ENCODE peak calls at places on chromosomes 1 and 21, in eight cellular contexts. One of them, this sample, is unnamed.

GRCh38 chr21:28884481-28884880 is 108.2 kb downstream of the LTN1 start:
- DNase-seq in ovary: no peak
- DNase-seq in fibroblast of lung: peak; percentile 16
- DNase-seq in colonic mucosa: no peak
- DNase-seq in heart right ventricle: no peak
- DNase-seq in effector memory CD4-positive, alpha-beta T cell: no peak
- DNase-seq in RWPE2: no peak
- DNase-seq in naive thymus-derived CD4-positive, alpha-beta T cell: no peak
- DNase-seq in this sample: no peak

GRCh38 chr1:73839922-73840321 is 358.1 kb downstream of the LRRIQ3 start:
- DNase-seq in ovary: no peak
- DNase-seq in fibroblast of lung: peak; percentile 1
- DNase-seq in colonic mucosa: no peak
- DNase-seq in heart right ventricle: no peak
- DNase-seq in effector memory CD4-positive, alpha-beta T cell: no peak
- DNase-seq in RWPE2: no peak
- DNase-seq in naive thymus-derived CD4-positive, alpha-beta T cell: no peak
- DNase-seq in this sample: no peak

GRCh38 chr1:226882187-226882586 is 11.8 kb downstream of the PSEN2 start:
- DNase-seq in ovary: no peak
- DNase-seq in fibroblast of lung: no peak
- DNase-seq in colonic mucosa: no peak
- DNase-seq in heart right ventricle: no peak
- DNase-seq in effector memory CD4-positive, alpha-beta T cell: no peak
- DNase-seq in RWPE2: no peak
- DNase-seq in naive thymus-derived CD4-positive, alpha-beta T cell: peak; percentile 41
- DNase-seq in this sample: no peak

GRCh38 chr1:217721692-217722091 is 90.5 kb downstream of the SPATA17 start:
- DNase-seq in ovary: no peak
- DNase-seq in fibroblast of lung: peak; percentile 15
- DNase-seq in colonic mucosa: no peak
- DNase-seq in heart right ventricle: no peak
- DNase-seq in effector memory CD4-positive, alpha-beta T cell: no peak
- DNase-seq in RWPE2: no peak
- DNase-seq in naive thymus-derived CD4-positive, alpha-beta T cell: no peak
- DNase-seq in this sample: no peak

GRCh38 chr1:12587981-12588620 is 29.9 kb downstream of the DHRS3 start:
- DNase-seq in ovary: no peak
- DNase-seq in fibroblast of lung: peak; percentile 89
- DNase-seq in colonic mucosa: no peak
- DNase-seq in heart right ventricle: no peak
- DNase-seq in effector memory CD4-positive, alpha-beta T cell: no peak
- DNase-seq in RWPE2: no peak
- DNase-seq in naive thymus-derived CD4-positive, alpha-beta T cell: no peak
- DNase-seq in this sample: no peak

GRCh38 chr1:46474580-46474979 is 15.1 kb upstream of the DMBX1 start:
- DNase-seq in ovary: no peak
- DNase-seq in fibroblast of lung: no peak
- DNase-seq in colonic mucosa: no peak
- DNase-seq in heart right ventricle: no peak
- DNase-seq in effector memory CD4-positive, alpha-beta T cell: no peak
- DNase-seq in RWPE2: no peak
- DNase-seq in naive thymus-derived CD4-positive, alpha-beta T cell: no peak
- DNase-seq in this sample: no peak

GRCh38 chr1:223820515-223820858 is 25.3 kb downstream of the TP53BP2 start:
- DNase-seq in ovary: no peak
- DNase-seq in fibroblast of lung: no peak
- DNase-seq in colonic mucosa: no peak
- DNase-seq in heart right ventricle: no peak
- DNase-seq in effector memory CD4-positive, alpha-beta T cell: no peak
- DNase-seq in RWPE2: no peak
- DNase-seq in naive thymus-derived CD4-positive, alpha-beta T cell: no peak
- DNase-seq in this sample: no peak

GRCh38 chr1:228403231-228403631 is 3.4 kb downstream of the TRIM11 start:
- DNase-seq in ovary: peak; percentile 12
- DNase-seq in fibroblast of lung: no peak
- DNase-seq in colonic mucosa: no peak
- DNase-seq in heart right ventricle: no peak
- DNase-seq in effector memory CD4-positive, alpha-beta T cell: no peak
- DNase-seq in RWPE2: no peak
- DNase-seq in naive thymus-derived CD4-positive, alpha-beta T cell: no peak
- DNase-seq in this sample: no peak

GRCh38 chr1:145751491-145752021 is 32.3 kb downstream of the CD160 start:
- DNase-seq in ovary: no peak
- DNase-seq in fibroblast of lung: peak; percentile 98
- DNase-seq in colonic mucosa: no peak
- DNase-seq in heart right ventricle: no peak
- DNase-seq in effector memory CD4-positive, alpha-beta T cell: no peak
- DNase-seq in RWPE2: no peak
- DNase-seq in naive thymus-derived CD4-positive, alpha-beta T cell: no peak
- DNase-seq in this sample: no peak

GRCh38 chr1:79259390-79260336 is 253.1 kb upstream of the ADGRL4 start:
- DNase-seq in ovary: no peak
- DNase-seq in fibroblast of lung: peak; percentile 33
- DNase-seq in colonic mucosa: no peak
- DNase-seq in heart right ventricle: no peak
- DNase-seq in effector memory CD4-positive, alpha-beta T cell: no peak
- DNase-seq in RWPE2: no peak
- DNase-seq in naive thymus-derived CD4-positive, alpha-beta T cell: no peak
- DNase-seq in this sample: no peak

GRCh38 chr1:54277451-54278355 is 77.7 kb downstream of the MRPL37 start:
- DNase-seq in ovary: peak; percentile 85
- DNase-seq in fibroblast of lung: no peak
- DNase-seq in colonic mucosa: peak; percentile 70
- DNase-seq in heart right ventricle: no peak
- DNase-seq in effector memory CD4-positive, alpha-beta T cell: no peak
- DNase-seq in RWPE2: no peak
- DNase-seq in naive thymus-derived CD4-positive, alpha-beta T cell: no peak
- DNase-seq in this sample: no peak

GRCh38 chr1:232575524-232576040 is 54.4 kb downstream of the SIPA1L2 start:
- DNase-seq in ovary: no peak
- DNase-seq in fibroblast of lung: peak; percentile 53
- DNase-seq in colonic mucosa: no peak
- DNase-seq in heart right ventricle: no peak
- DNase-seq in effector memory CD4-positive, alpha-beta T cell: no peak
- DNase-seq in RWPE2: no peak
- DNase-seq in naive thymus-derived CD4-positive, alpha-beta T cell: no peak
- DNase-seq in this sample: no peak

GRCh38 chr1:103123321-103123720 is 15.0 kb upstream of the COL11A1 start:
- DNase-seq in ovary: no peak
- DNase-seq in fibroblast of lung: no peak
- DNase-seq in colonic mucosa: no peak
- DNase-seq in heart right ventricle: no peak
- DNase-seq in effector memory CD4-positive, alpha-beta T cell: no peak
- DNase-seq in RWPE2: no peak
- DNase-seq in naive thymus-derived CD4-positive, alpha-beta T cell: no peak
- DNase-seq in this sample: no peak

GRCh38 chr1:177170756-177171535 is at the start of gene BRINP2:
- DNase-seq in ovary: no peak
- DNase-seq in fibroblast of lung: peak; percentile 37
- DNase-seq in colonic mucosa: peak; percentile 24
- DNase-seq in heart right ventricle: peak; percentile 35
- DNase-seq in effector memory CD4-positive, alpha-beta T cell: no peak
- DNase-seq in RWPE2: no peak
- DNase-seq in naive thymus-derived CD4-positive, alpha-beta T cell: no peak
- DNase-seq in this sample: peak; percentile 68

GRCh38 chr1:184860985-184861754 is 106.5 kb upstream of the EDEM3 start:
- DNase-seq in ovary: no peak
- DNase-seq in fibroblast of lung: no peak
- DNase-seq in colonic mucosa: no peak
- DNase-seq in heart right ventricle: no peak
- DNase-seq in effector memory CD4-positive, alpha-beta T cell: no peak
- DNase-seq in RWPE2: no peak
- DNase-seq in naive thymus-derived CD4-positive, alpha-beta T cell: no peak
- DNase-seq in this sample: no peak

DNA sequence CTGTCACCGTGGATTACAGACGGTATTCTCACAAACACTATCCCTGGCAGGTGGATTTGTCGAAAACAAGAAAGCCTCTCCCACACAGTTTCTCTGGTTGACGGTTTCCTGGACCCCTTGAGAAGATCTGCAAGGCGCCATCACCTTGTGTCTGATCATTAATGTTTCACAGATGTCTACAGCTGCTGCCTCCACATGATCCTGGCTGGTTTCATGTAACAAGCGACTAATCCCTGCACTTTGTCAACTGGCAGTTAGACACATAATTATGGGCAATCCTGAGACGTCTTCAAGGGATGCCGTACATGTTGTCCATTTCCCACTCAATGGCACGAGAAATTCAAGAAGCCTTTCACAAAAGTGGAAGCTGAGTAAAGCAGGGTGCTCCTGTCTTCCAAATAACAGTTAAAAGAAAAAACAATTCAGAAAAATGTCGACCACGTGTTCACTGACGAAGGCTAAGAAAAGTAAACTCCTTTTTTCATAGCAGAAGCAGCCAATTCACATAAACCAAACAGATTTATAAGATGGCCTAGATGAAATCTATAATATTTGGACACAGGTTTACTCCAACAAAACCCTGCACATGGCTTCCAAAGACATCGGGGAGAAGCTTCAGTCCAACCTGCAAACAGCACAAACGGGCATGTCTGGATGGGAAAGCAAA is 52.3 kb downstream of the CAPZB start:
- DNase-seq in ovary: no peak
- DNase-seq in fibroblast of lung: no peak
- DNase-seq in colonic mucosa: no peak
- DNase-seq in heart right ventricle: no peak
- DNase-seq in effector memory CD4-positive, alpha-beta T cell: no peak
- DNase-seq in RWPE2: no peak
- DNase-seq in naive thymus-derived CD4-positive, alpha-beta T cell: no peak
- DNase-seq in this sample: no peak
- H3K4me1 ChIP-seq in ovary: peaks cover 48% of the 10 kb centered on the region
- H3K4me1 ChIP-seq in fibroblast of lung: peaks cover 58% of the 10 kb centered on the region
- H3K4me1 ChIP-seq in colonic mucosa: peaks cover 24% of the 10 kb centered on the region
- H3K4me1 ChIP-seq in heart right ventricle: peaks cover 38% of the 10 kb centered on the region
- H3K4me1 ChIP-seq in effector memory CD4-positive, alpha-beta T cell: peaks cover 51% of the 10 kb centered on the region
- H3K4me1 ChIP-seq in RWPE2: peaks cover 47% of the 10 kb centered on the region
- H3K4me1 ChIP-seq in naive thymus-derived CD4-positive, alpha-beta T cell: peaks cover 74% of the 10 kb centered on the region
- H3K4me1 ChIP-seq in this sample: peaks cover 38% of the 10 kb centered on the region

GRCh38 chr1:235938714-235939487 is 72.2 kb upstream of the LYST start:
- DNase-seq in ovary: no peak
- DNase-seq in fibroblast of lung: no peak
- DNase-seq in colonic mucosa: no peak
- DNase-seq in heart right ventricle: no peak
- DNase-seq in effector memory CD4-positive, alpha-beta T cell: no peak
- DNase-seq in RWPE2: no peak
- DNase-seq in naive thymus-derived CD4-positive, alpha-beta T cell: no peak
- DNase-seq in this sample: no peak

GRCh38 chr1:235939488-235939775 is 72.7 kb upstream of the LYST start:
- DNase-seq in ovary: no peak
- DNase-seq in fibroblast of lung: no peak
- DNase-seq in colonic mucosa: no peak
- DNase-seq in heart right ventricle: no peak
- DNase-seq in effector memory CD4-positive, alpha-beta T cell: no peak
- DNase-seq in RWPE2: no peak
- DNase-seq in naive thymus-derived CD4-positive, alpha-beta T cell: no peak
- DNase-seq in this sample: no peak

GRCh38 chr1:235935506-235936224 is 69.0 kb upstream of the LYST start:
- DNase-seq in ovary: peak; percentile 57
- DNase-seq in fibroblast of lung: no peak
- DNase-seq in colonic mucosa: no peak
- DNase-seq in heart right ventricle: no peak
- DNase-seq in effector memory CD4-positive, alpha-beta T cell: no peak
- DNase-seq in RWPE2: no peak
- DNase-seq in naive thymus-derived CD4-positive, alpha-beta T cell: no peak
- DNase-seq in this sample: no peak

GRCh38 chr1:235940282-235940681 is 73.6 kb upstream of the LYST start:
- DNase-seq in ovary: no peak
- DNase-seq in fibroblast of lung: no peak
- DNase-seq in colonic mucosa: no peak
- DNase-seq in heart right ventricle: no peak
- DNase-seq in effector memory CD4-positive, alpha-beta T cell: no peak
- DNase-seq in RWPE2: no peak
- DNase-seq in naive thymus-derived CD4-positive, alpha-beta T cell: no peak
- DNase-seq in this sample: no peak

DNA sequence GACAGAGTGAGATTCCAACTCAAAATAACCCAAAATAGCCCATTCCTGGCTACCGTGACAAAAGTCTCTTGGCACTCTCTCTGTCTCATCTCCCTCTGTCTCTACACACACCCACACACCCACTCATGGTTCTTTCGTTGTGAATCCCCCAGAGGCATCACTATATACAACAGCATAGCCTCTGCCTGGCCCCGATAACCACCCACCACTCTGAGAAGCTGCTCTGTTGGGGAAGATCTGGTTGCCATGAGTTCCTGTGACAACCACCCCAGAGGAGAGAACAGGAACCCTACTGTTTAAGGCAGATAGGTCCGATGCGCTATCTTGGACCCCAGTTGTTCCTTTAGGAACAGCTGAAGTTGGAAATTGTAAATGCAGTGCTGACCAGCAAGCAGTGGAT is 70.4 kb upstream of the LYST start:
- DNase-seq in ovary: no peak
- DNase-seq in fibroblast of lung: no peak
- DNase-seq in colonic mucosa: no peak
- DNase-seq in heart right ventricle: no peak
- DNase-seq in effector memory CD4-positive, alpha-beta T cell: no peak
- DNase-seq in RWPE2: no peak
- DNase-seq in naive thymus-derived CD4-positive, alpha-beta T cell: no peak
- DNase-seq in this sample: no peak
- H3K4me1 ChIP-seq in ovary: no peaks in the 10 kb centered on the region
- H3K4me1 ChIP-seq in fibroblast of lung: peaks cover 5% of the 10 kb centered on the region
- H3K4me1 ChIP-seq in colonic mucosa: no peaks in the 10 kb centered on the region
- H3K4me1 ChIP-seq in heart right ventricle: no peaks in the 10 kb centered on the region
- H3K4me1 ChIP-seq in effector memory CD4-positive, alpha-beta T cell: peaks cover 6% of the 10 kb centered on the region
- H3K4me1 ChIP-seq in RWPE2: peaks cover 18% of the 10 kb centered on the region
- H3K4me1 ChIP-seq in naive thymus-derived CD4-positive, alpha-beta T cell: no peaks in the 10 kb centered on the region
- H3K4me1 ChIP-seq in this sample: no peaks in the 10 kb centered on the region

GRCh38 chr21:45921917-45922316 is 59.7 kb upstream of the COL6A1 start:
- DNase-seq in ovary: no peak
- DNase-seq in fibroblast of lung: no peak
- DNase-seq in colonic mucosa: no peak
- DNase-seq in heart right ventricle: no peak
- DNase-seq in effector memory CD4-positive, alpha-beta T cell: no peak
- DNase-seq in RWPE2: no peak
- DNase-seq in naive thymus-derived CD4-positive, alpha-beta T cell: no peak
- DNase-seq in this sample: no peak
- H3K4me1 ChIP-seq in ovary: no peaks in the 10 kb centered on the region
- H3K4me1 ChIP-seq in fibroblast of lung: no peaks in the 10 kb centered on the region
- H3K4me1 ChIP-seq in colonic mucosa: no peaks in the 10 kb centered on the region
- H3K4me1 ChIP-seq in heart right ventricle: no peaks in the 10 kb centered on the region
- H3K4me1 ChIP-seq in effector memory CD4-positive, alpha-beta T cell: peaks cover 7% of the 10 kb centered on the region
- H3K4me1 ChIP-seq in RWPE2: no peaks in the 10 kb centered on the region
- H3K4me1 ChIP-seq in naive thymus-derived CD4-positive, alpha-beta T cell: peaks cover 14% of the 10 kb centered on the region
- H3K4me1 ChIP-seq in this sample: no peaks in the 10 kb centered on the region

DNA sequence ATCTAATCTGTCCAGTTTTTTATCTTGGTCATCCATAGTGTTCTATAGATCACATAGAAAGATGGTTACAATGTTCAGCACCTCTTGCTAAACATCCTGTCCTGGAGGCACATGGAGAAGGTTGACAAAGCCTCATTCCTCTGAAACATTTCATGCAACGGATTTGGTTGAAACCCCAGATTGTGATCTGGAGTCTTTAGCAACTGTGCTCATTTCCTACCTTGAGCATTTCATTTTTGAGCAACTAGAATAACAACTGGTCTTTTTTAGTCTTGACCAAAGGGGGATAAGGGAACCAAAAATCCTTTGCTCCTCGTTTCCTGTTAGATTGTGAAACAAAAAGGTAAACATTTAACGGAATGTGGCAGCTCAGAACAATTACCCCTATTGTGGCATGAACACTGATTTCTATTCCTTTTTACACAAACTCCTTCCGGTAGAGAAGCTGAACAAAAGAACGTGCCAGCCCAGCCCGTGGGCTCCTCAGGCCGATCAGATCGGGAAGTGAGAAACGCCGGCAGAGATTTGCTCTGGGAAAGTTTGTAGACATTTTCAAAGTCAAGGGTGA is 94.7 kb upstream of the ERRFI1 start:
- DNase-seq in ovary: no peak
- DNase-seq in fibroblast of lung: peak; percentile 74
- DNase-seq in colonic mucosa: no peak
- DNase-seq in heart right ventricle: no peak
- DNase-seq in effector memory CD4-positive, alpha-beta T cell: no peak
- DNase-seq in RWPE2: no peak
- DNase-seq in naive thymus-derived CD4-positive, alpha-beta T cell: peak; percentile 5
- DNase-seq in this sample: no peak
- H3K4me1 ChIP-seq in ovary: peaks cover 24% of the 10 kb centered on the region
- H3K4me1 ChIP-seq in fibroblast of lung: peaks cover 29% of the 10 kb centered on the region
- H3K4me1 ChIP-seq in colonic mucosa: peaks cover 7% of the 10 kb centered on the region
- H3K4me1 ChIP-seq in heart right ventricle: no peaks in the 10 kb centered on the region
- H3K4me1 ChIP-seq in effector memory CD4-positive, alpha-beta T cell: no peaks in the 10 kb centered on the region
- H3K4me1 ChIP-seq in RWPE2: peaks cover 31% of the 10 kb centered on the region
- H3K4me1 ChIP-seq in naive thymus-derived CD4-positive, alpha-beta T cell: peaks cover 6% of the 10 kb centered on the region
- H3K4me1 ChIP-seq in this sample: no peaks in the 10 kb centered on the region